ENCODE peak calls at places on chromosomes 4 and X, in ten cellular contexts. One of them, this sample, is unnamed.

GRCh38 chr4:106914223-106914622 is 121.9 kb downstream of the DKK2 start:
- DNase-seq in MM.1S: no peak
- DNase-seq in IMR-90: no peak
- DNase-seq in GM10248: no peak
- DNase-seq in B cell: no peak
- DNase-seq in GM13976: no peak
- DNase-seq in cardiac muscle cell: peak; percentile 68
- DNase-seq in tibial artery: no peak
- DNase-seq in cardiac fibroblast: peak; percentile 28
- DNase-seq in stomach: no peak
- DNase-seq in this sample: no peak

GRCh38 chr4:184815046-184815877 is 10.5 kb downstream of the ACSL1 start:
- DNase-seq in MM.1S: peak; percentile 62
- DNase-seq in IMR-90: peak; percentile 74
- DNase-seq in GM10248: peak; percentile 82
- DNase-seq in B cell: peak; percentile 55
- DNase-seq in GM13976: peak; percentile 81
- DNase-seq in cardiac muscle cell: peak; percentile 87
- DNase-seq in tibial artery: peak; percentile 86
- DNase-seq in cardiac fibroblast: peak; percentile 85
- DNase-seq in stomach: peak; percentile 92
- DNase-seq in this sample: peak; percentile 85

GRCh38 chr4:16439003-16439402 is 212.7 kb upstream of the TAPT1 start:
- DNase-seq in MM.1S: no peak
- DNase-seq in IMR-90: peak; percentile 43
- DNase-seq in GM10248: no peak
- DNase-seq in B cell: no peak
- DNase-seq in GM13976: no peak
- DNase-seq in cardiac muscle cell: no peak
- DNase-seq in tibial artery: no peak
- DNase-seq in cardiac fibroblast: peak; percentile 12
- DNase-seq in stomach: no peak
- DNase-seq in this sample: no peak

GRCh38 chr4:6270691-6271121 is 1.1 kb downstream of the WFS1 start:
- DNase-seq in MM.1S: no peak
- DNase-seq in IMR-90: peak; percentile 7
- DNase-seq in GM10248: no peak
- DNase-seq in B cell: no peak
- DNase-seq in GM13976: no peak
- DNase-seq in cardiac muscle cell: peak; percentile 48
- DNase-seq in tibial artery: no peak
- DNase-seq in cardiac fibroblast: peak; percentile 15
- DNase-seq in stomach: no peak
- DNase-seq in this sample: no peak

GRCh38 chr4:104064650-104065577 is 345.1 kb upstream of the TACR3 start:
- DNase-seq in MM.1S: peak; percentile 71
- DNase-seq in IMR-90: no peak
- DNase-seq in GM10248: peak; percentile 11
- DNase-seq in B cell: no peak
- DNase-seq in GM13976: peak; percentile 4
- DNase-seq in cardiac muscle cell: peak; percentile 39
- DNase-seq in tibial artery: no peak
- DNase-seq in cardiac fibroblast: peak; percentile 28
- DNase-seq in stomach: peak; percentile 29
- DNase-seq in this sample: no peak

GRCh38 chrX:131975851-131976250 is 47.3 kb upstream of the STK26 start:
- DNase-seq in MM.1S: no peak
- DNase-seq in IMR-90: no peak
- DNase-seq in GM10248: no peak
- DNase-seq in B cell: no peak
- DNase-seq in GM13976: no peak
- DNase-seq in cardiac muscle cell: peak; percentile 5
- DNase-seq in tibial artery: no peak
- DNase-seq in cardiac fibroblast: no peak
- DNase-seq in stomach: no peak
- DNase-seq in this sample: no peak

GRCh38 chr4:46648088-46648744 is 258.3 kb upstream of the GABRA2 start:
- DNase-seq in MM.1S: peak; percentile 76
- DNase-seq in IMR-90: peak; percentile 64
- DNase-seq in GM10248: peak; percentile 13
- DNase-seq in B cell: no peak
- DNase-seq in GM13976: peak; percentile 11
- DNase-seq in cardiac muscle cell: peak; percentile 69
- DNase-seq in tibial artery: no peak
- DNase-seq in cardiac fibroblast: peak; percentile 42
- DNase-seq in stomach: no peak
- DNase-seq in this sample: no peak

GRCh38 chrX:101040197-101040596 is 11.7 kb downstream of the TRMT2B start:
- DNase-seq in MM.1S: no peak
- DNase-seq in IMR-90: peak; percentile 47
- DNase-seq in GM10248: no peak
- DNase-seq in B cell: no peak
- DNase-seq in GM13976: no peak
- DNase-seq in cardiac muscle cell: no peak
- DNase-seq in tibial artery: no peak
- DNase-seq in cardiac fibroblast: no peak
- DNase-seq in stomach: no peak
- DNase-seq in this sample: no peak

GRCh38 chrX:100643212-100643611 is 787 bp upstream of the SRPX2 start:
- DNase-seq in MM.1S: no peak
- DNase-seq in IMR-90: no peak
- DNase-seq in GM10248: no peak
- DNase-seq in B cell: no peak
- DNase-seq in GM13976: no peak
- DNase-seq in cardiac muscle cell: no peak
- DNase-seq in tibial artery: no peak
- DNase-seq in cardiac fibroblast: no peak
- DNase-seq in stomach: no peak
- DNase-seq in this sample: no peak

GRCh38 chr4:107896158-107896645 is 35.1 kb upstream of the CYP2U1 start:
- DNase-seq in MM.1S: no peak
- DNase-seq in IMR-90: peak; percentile 97
- DNase-seq in GM10248: no peak
- DNase-seq in B cell: no peak
- DNase-seq in GM13976: no peak
- DNase-seq in cardiac muscle cell: peak; percentile 90
- DNase-seq in tibial artery: no peak
- DNase-seq in cardiac fibroblast: peak; percentile 97
- DNase-seq in stomach: no peak
- DNase-seq in this sample: no peak

GRCh38 chr4:98327694-98328093 is 66.5 kb downstream of the RAP1GDS1 start:
- DNase-seq in MM.1S: no peak
- DNase-seq in IMR-90: no peak
- DNase-seq in GM10248: no peak
- DNase-seq in B cell: no peak
- DNase-seq in GM13976: no peak
- DNase-seq in cardiac muscle cell: no peak
- DNase-seq in tibial artery: no peak
- DNase-seq in cardiac fibroblast: no peak
- DNase-seq in stomach: no peak
- DNase-seq in this sample: no peak

GRCh38 chr4:7811536-7812190 is 128.0 kb downstream of the AFAP1 start:
- DNase-seq in MM.1S: no peak
- DNase-seq in IMR-90: peak; percentile 95
- DNase-seq in GM10248: no peak
- DNase-seq in B cell: no peak
- DNase-seq in GM13976: no peak
- DNase-seq in cardiac muscle cell: peak; percentile 82
- DNase-seq in tibial artery: no peak
- DNase-seq in cardiac fibroblast: peak; percentile 85
- DNase-seq in stomach: peak; percentile 50
- DNase-seq in this sample: peak; percentile 56

GRCh38 chr4:89283975-89284556 is 23.5 kb downstream of the GPRIN3 start:
- DNase-seq in MM.1S: no peak
- DNase-seq in IMR-90: no peak
- DNase-seq in GM10248: no peak
- DNase-seq in B cell: no peak
- DNase-seq in GM13976: no peak
- DNase-seq in cardiac muscle cell: no peak
- DNase-seq in tibial artery: no peak
- DNase-seq in cardiac fibroblast: no peak
- DNase-seq in stomach: no peak
- DNase-seq in this sample: no peak

GRCh38 chr4:55372259-55372658 is 23.5 kb upstream of the TMEM165 start:
- DNase-seq in MM.1S: no peak
- DNase-seq in IMR-90: peak; percentile 76
- DNase-seq in GM10248: no peak
- DNase-seq in B cell: no peak
- DNase-seq in GM13976: no peak
- DNase-seq in cardiac muscle cell: peak; percentile 76
- DNase-seq in tibial artery: no peak
- DNase-seq in cardiac fibroblast: peak; percentile 85
- DNase-seq in stomach: no peak
- DNase-seq in this sample: no peak

GRCh38 chrX:50756276-50756675 is 57.7 kb downstream of the SHROOM4 start:
- DNase-seq in MM.1S: no peak
- DNase-seq in IMR-90: peak; percentile 3
- DNase-seq in GM10248: no peak
- DNase-seq in B cell: no peak
- DNase-seq in GM13976: no peak
- DNase-seq in cardiac muscle cell: no peak
- DNase-seq in tibial artery: no peak
- DNase-seq in cardiac fibroblast: no peak
- DNase-seq in stomach: no peak
- DNase-seq in this sample: no peak

GRCh38 chr4:128837679-128838078 is 28.2 kb downstream of the JADE1 start:
- DNase-seq in MM.1S: no peak
- DNase-seq in IMR-90: no peak
- DNase-seq in GM10248: no peak
- DNase-seq in B cell: no peak
- DNase-seq in GM13976: no peak
- DNase-seq in cardiac muscle cell: no peak
- DNase-seq in tibial artery: no peak
- DNase-seq in cardiac fibroblast: no peak
- DNase-seq in stomach: no peak
- DNase-seq in this sample: no peak

GRCh38 chr4:121018543-121018942 is 53.8 kb downstream of the NDNF start:
- DNase-seq in MM.1S: no peak
- DNase-seq in IMR-90: no peak
- DNase-seq in GM10248: no peak
- DNase-seq in B cell: no peak
- DNase-seq in GM13976: no peak
- DNase-seq in cardiac muscle cell: no peak
- DNase-seq in tibial artery: no peak
- DNase-seq in cardiac fibroblast: no peak
- DNase-seq in stomach: no peak
- DNase-seq in this sample: no peak
- TF ChIP-seq CTCF in MM.1S: no peak
- TF ChIP-seq CTCF in IMR-90: no peak
- TF ChIP-seq CTCF in GM10248: no peak
- TF ChIP-seq CTCF in B cell: no peak
- TF ChIP-seq CTCF in GM13976: no peak
- TF ChIP-seq CTCF in cardiac muscle cell: no peak
- TF ChIP-seq CTCF in tibial artery: no peak
- TF ChIP-seq CTCF in cardiac fibroblast: no peak
- TF ChIP-seq CTCF in stomach: no peak
- TF ChIP-seq CTCF in this sample: no peak

GRCh38 chrX:121479406-121479805 is 432.0 kb downstream of the GLUD2 start:
- DNase-seq in MM.1S: no peak
- DNase-seq in IMR-90: no peak
- DNase-seq in GM10248: no peak
- DNase-seq in B cell: no peak
- DNase-seq in GM13976: no peak
- DNase-seq in cardiac muscle cell: peak; percentile 5
- DNase-seq in tibial artery: no peak
- DNase-seq in cardiac fibroblast: peak; percentile 1
- DNase-seq in stomach: no peak
- DNase-seq in this sample: no peak
- TF ChIP-seq CTCF in MM.1S: no peak
- TF ChIP-seq CTCF in IMR-90: no peak
- TF ChIP-seq CTCF in GM10248: no peak
- TF ChIP-seq CTCF in B cell: no peak
- TF ChIP-seq CTCF in GM13976: no peak
- TF ChIP-seq CTCF in cardiac muscle cell: peak; percentile 4
- TF ChIP-seq CTCF in tibial artery: no peak
- TF ChIP-seq CTCF in cardiac fibroblast: no peak
- TF ChIP-seq CTCF in stomach: no peak
- TF ChIP-seq CTCF in this sample: no peak

DNA sequence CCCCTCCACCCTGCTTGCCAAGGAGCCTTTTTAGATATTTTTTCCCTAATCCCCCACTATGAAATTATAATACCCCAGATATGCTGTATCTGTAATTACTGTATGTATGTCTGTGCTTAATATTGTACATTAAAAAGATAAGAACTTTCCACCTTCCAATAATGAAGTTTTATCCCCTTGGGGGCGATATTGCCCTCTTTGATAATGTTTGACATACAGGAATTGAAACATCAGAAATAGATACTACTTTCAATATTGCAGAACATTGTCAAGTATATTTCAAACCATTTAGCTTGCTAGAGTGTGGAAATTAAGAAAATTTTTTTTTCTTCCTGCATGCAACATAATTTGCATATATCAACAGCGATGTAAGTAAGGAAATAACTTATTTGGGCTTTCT is 58.9 kb downstream of the NAF1 start:
- DNase-seq in MM.1S: peak; percentile 28
- DNase-seq in IMR-90: peak; percentile 46
- DNase-seq in GM10248: no peak
- DNase-seq in B cell: no peak
- DNase-seq in GM13976: peak; percentile 20
- DNase-seq in cardiac muscle cell: peak; percentile 33
- DNase-seq in tibial artery: no peak
- DNase-seq in cardiac fibroblast: peak; percentile 37
- DNase-seq in stomach: no peak
- DNase-seq in this sample: no peak
- TF ChIP-seq CTCF in MM.1S: peak; percentile 40
- TF ChIP-seq CTCF in IMR-90: peak; percentile 54
- TF ChIP-seq CTCF in GM10248: peak; percentile 11
- TF ChIP-seq CTCF in B cell: no peak
- TF ChIP-seq CTCF in GM13976: no peak
- TF ChIP-seq CTCF in cardiac muscle cell: peak; percentile 23
- TF ChIP-seq CTCF in tibial artery: peak; percentile 13
- TF ChIP-seq CTCF in cardiac fibroblast: no peak
- TF ChIP-seq CTCF in stomach: no peak
- TF ChIP-seq CTCF in this sample: no peak

DNA sequence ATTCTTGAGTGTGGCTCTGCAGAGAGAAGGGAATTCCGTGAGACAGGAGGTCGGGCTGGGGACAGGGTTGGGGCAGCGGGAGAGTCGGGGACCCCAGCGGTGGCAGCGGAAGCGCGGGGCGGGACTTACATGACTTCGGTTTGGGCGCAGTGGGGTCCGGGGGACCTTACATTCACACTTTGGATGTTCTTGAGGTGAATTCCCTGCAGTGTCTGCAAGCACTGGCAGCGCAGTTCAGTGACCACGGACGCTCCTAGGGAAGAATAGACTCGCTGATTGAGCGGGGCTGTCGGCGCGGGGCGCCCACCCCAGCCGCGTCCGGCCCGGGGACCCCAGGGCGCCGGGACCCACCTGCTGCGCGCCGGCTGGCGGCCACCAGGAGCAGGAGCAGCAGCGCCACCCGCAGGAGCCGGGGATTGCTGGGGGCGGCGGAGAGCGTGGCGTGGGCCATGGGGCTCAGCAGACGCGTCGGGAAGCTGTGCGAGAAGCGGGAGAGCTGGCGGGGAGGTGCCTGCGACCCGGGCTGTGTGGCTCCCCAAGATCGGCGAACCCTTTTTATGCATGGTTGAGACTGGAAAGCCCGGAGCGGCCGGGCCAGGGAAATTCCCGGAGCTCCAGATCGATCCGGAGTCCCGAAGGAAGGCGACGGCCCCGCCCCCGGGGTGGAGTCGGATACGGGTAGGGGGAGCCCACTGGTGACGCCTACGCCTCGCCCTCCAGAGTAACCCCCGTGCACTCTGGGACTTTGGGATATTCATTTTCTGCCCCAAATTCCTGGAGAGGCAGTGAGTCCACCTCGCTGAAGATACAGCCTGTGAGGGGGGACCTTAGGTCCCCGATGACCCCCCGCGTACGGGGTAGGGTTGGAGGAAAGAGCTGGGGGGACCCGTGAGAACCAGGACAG is at the start of gene CXCL3:
- DNase-seq in MM.1S: no peak
- DNase-seq in IMR-90: peak; percentile 40
- DNase-seq in GM10248: peak; percentile 18
- DNase-seq in B cell: no peak
- DNase-seq in GM13976: peak; percentile 53
- DNase-seq in cardiac muscle cell: peak; percentile 81
- DNase-seq in tibial artery: peak; percentile 86
- DNase-seq in cardiac fibroblast: peak; percentile 85
- DNase-seq in stomach: peak; percentile 81
- DNase-seq in this sample: peak; percentile 47
- TF ChIP-seq CTCF in MM.1S: peak; percentile 25
- TF ChIP-seq CTCF in IMR-90: peak; percentile 48
- TF ChIP-seq CTCF in GM10248: no peak
- TF ChIP-seq CTCF in B cell: no peak
- TF ChIP-seq CTCF in GM13976: peak; percentile 8
- TF ChIP-seq CTCF in cardiac muscle cell: peak; percentile 29
- TF ChIP-seq CTCF in tibial artery: peak; percentile 55
- TF ChIP-seq CTCF in cardiac fibroblast: no peak
- TF ChIP-seq CTCF in stomach: peak; percentile 23
- TF ChIP-seq CTCF in this sample: peak; percentile 15

This sample was measured in uterus.